ENCODE peak calls at places on chromosomes 1 and 21, in seven cellular contexts. K is mucosa of descending colon; E is stimulated activated naive CD8-positive, alpha-beta T cell treated with anti-CD3 and anti-CD28 coated beads, Interleukin-15, Interleukin-2, amounts not matched to agents 100 U/mL and 50 U/mL, for 24 hours; Z is AG20443; D is stimulated activated CD4-positive, alpha-beta T cell treated with anti-CD3 and anti-CD28 coated beads, Interleukin-4, amount 100 ng/mL, for 24 hours; X is ureter; I is MV-4-11. W is an unnamed sample.

GRCh38 chr21:45088116-45088515 is 13.7 kb downstream of the ADARB1 start:
- DNase-seq in K (no peak), Z (no peak), E (no peak), X (no peak), I (no peak), D (no peak), W (no peak)

GRCh38 chr1:154818911-154819310 is 51.2 kb downstream of the KCNN3 start:
- DNase-seq in Z (no peak), I (no peak), X (no peak), K (no peak), D (no peak), E (no peak), W (no peak)

GRCh38 chr21:42083361-42083690 is 12.2 kb downstream of the UMODL1 start:
- DNase-seq in Z (no peak), D (no peak), E (no peak), K (no peak), I (no peak), X (no peak), W (no peak)

GRCh38 chr1:20109223-20109856 is 10.0 kb downstream of the PLA2G2D start:
- DNase-seq in K (no peak), I (no peak), Z (no peak), D (no peak), X (no peak), E (no peak), W (no peak)

GRCh38 chr1:7476861-7477534 is 294.1 kb upstream of the VAMP3 start:
- DNase-seq in K (no peak), Z (no peak), D (no peak), E (no peak), I (no peak), X (no peak), W (no peak)

GRCh38 chr1:16386454-16387113 is 19.5 kb downstream of the SZRD1 start:
- DNase-seq in I (no peak), E (no peak), K (no peak), D (no peak), X (no peak), Z (peak), W (peak)

GRCh38 chr1:67700692-67701410 is 15.8 kb downstream of the GADD45A start:
- DNase-seq in Z (no peak), E (peak), D (peak), K (no peak), I (no peak), X (no peak), W (no peak)

GRCh38 chr21:27586986-27587385 is 620.1 kb upstream of the ADAMTS5 start:
- DNase-seq in E (no peak), K (no peak), X (no peak), I (no peak), Z (peak), D (no peak), W (no peak)

GRCh38 chr1:109942434-109942833 is 31.8 kb downstream of the CSF1 start:
- DNase-seq in Z (no peak), D (no peak), E (no peak), K (no peak), I (no peak), X (no peak), W (no peak)

GRCh38 chr1:11952455-11953109 is 18.1 kb downstream of the PLOD1 start:
- DNase-seq in E (no peak), K (no peak), D (no peak), I (no peak), Z (peak), X (no peak), W (no peak)

GRCh38 chr1:153483776-153484175 is 23.3 kb upstream of the S100A7 start:
- DNase-seq in I (no peak), Z (no peak), D (no peak), K (peak), E (no peak), X (no peak), W (no peak)

GRCh38 chr1:93330196-93330595 is 15.5 kb upstream of the DR1 start:
- DNase-seq in X (no peak), I (no peak), K (no peak), D (no peak), E (no peak), Z (no peak), W (no peak)

GRCh38 chr1:91609571-91609970 is 108.9 kb downstream of the CDC7 start:
- DNase-seq in K (no peak), X (no peak), I (no peak), Z (peak), E (no peak), D (no peak), W (peak)

GRCh38 chr1:107477233-107477632 is 336.4 kb downstream of the NTNG1 start:
- DNase-seq in D (no peak), E (peak), Z (no peak), I (peak), X (no peak), K (no peak), W (no peak)

GRCh38 chr21:35368326-35368725 is 319.2 kb upstream of the RUNX1 start:
- DNase-seq in D (no peak), E (no peak), K (no peak), X (no peak), Z (no peak), I (no peak), W (no peak)

GRCh38 chr1:39178541-39179431 is 25.7 kb upstream of the MACF1 start:
- DNase-seq in K (no peak), X (no peak), Z (peak), I (no peak), D (no peak), E (no peak), W (peak)

GRCh38 chr1:10561955-10562354 is 87.2 kb downstream of the PEX14 start:
- DNase-seq in E (peak), K (no peak), I (no peak), Z (no peak), D (no peak), X (no peak), W (no peak)

GRCh38 chr1:3115275-3116149 is 46.5 kb downstream of the PRDM16 start:
- DNase-seq in D (no peak), Z (no peak), X (no peak), K (no peak), I (no peak), E (no peak), W (no peak)

GRCh38 chr1:47593598-47594285 is 155.9 kb downstream of the FOXD2 start:
- DNase-seq in Z (no peak), K (no peak), D (no peak), E (no peak), I (no peak), X (no peak), W (no peak)